ENCODE peak calls at places on chromosomes 7 and 10, in four cellular contexts. N, A, D and R are unnamed samples.

GRCh38 chr7:67947191-67947590 is 950.6 kb downstream of the TYW1 start:
- DNase-seq in N (no peak), A (no peak), D (no peak), R (no peak)

GRCh38 chr10:73744690-73744994 is 470 bp downstream of the SEC24C start:
- DNase-seq in N (peak), A (peak), D (peak), R (peak)

GRCh38 chr7:133623716-133624115 is 370.8 kb downstream of the EXOC4 start:
- DNase-seq in N (no peak), A (no peak), D (no peak), R (no peak)

GRCh38 chr10:79244068-79244442 is 103.2 kb upstream of the PPIF start:
- DNase-seq in N (no peak), A (peak), D (no peak), R (no peak)

GRCh38 chr7:102122026-102122425 is 164.6 kb upstream of the SH2B2 start:
- DNase-seq in N (peak), A (peak), D (no peak), R (no peak)

GRCh38 chr10:124394583-124394982 is 24.1 kb downstream of the OAT start:
- DNase-seq in N (peak), A (no peak), D (no peak), R (no peak)

GRCh38 chr10:132983250-132984007 is 41.1 kb upstream of the CFAP46 start:
- DNase-seq in N (no peak), A (no peak), D (no peak), R (no peak)

GRCh38 chr7:33432825-33433224 is 303.5 kb downstream of the BBS9 start:
- DNase-seq in N (peak), A (no peak), D (no peak), R (no peak)

GRCh38 chr7:142880886-142881505 is 4.5 kb downstream of the TRPV6 start:
- DNase-seq in N (peak), A (peak), D (peak), R (no peak)

GRCh38 chr7:30730996-30731395 is 20.9 kb upstream of the INMT start:
- DNase-seq in N (no peak), A (no peak), D (no peak), R (no peak)

GRCh38 chr7:41252551-41252950 is 450.3 kb downstream of the INHBA start:
- DNase-seq in N (no peak), A (no peak), D (no peak), R (no peak)

GRCh38 chr10:55200020-55200419 is 399.0 kb upstream of the PCDH15 start:
- DNase-seq in N (no peak), A (no peak), D (no peak), R (no peak)

GRCh38 chr7:26863504-26864308 is 684 bp downstream of the SKAP2 start:
- DNase-seq in N (no peak), A (peak), D (no peak), R (no peak)

GRCh38 chr10:93797825-93798224 is 40.1 kb downstream of the LGI1 start:
- DNase-seq in N (no peak), A (no peak), D (no peak), R (no peak)

GRCh38 chr10:89633484-89633883 is 11.6 kb downstream of the PANK1 start:
- DNase-seq in N (peak), A (no peak), D (no peak), R (no peak)

GRCh38 chr7:158256091-158256816 is 331.4 kb downstream of the PTPRN2 start:
- DNase-seq in N (no peak), A (no peak), D (no peak), R (no peak)

GRCh38 chr7:158447206-158448171 is 140.1 kb downstream of the PTPRN2 start:
- DNase-seq in N (no peak), A (no peak), D (peak), R (no peak)

GRCh38 chr10:123882177-123882576 is 9.4 kb downstream of the CPXM2 start:
- DNase-seq in N (no peak), A (no peak), D (no peak), R (no peak)

GRCh38 chr10:24762161-24762924 is 38.7 kb upstream of the ARHGAP21 start:
- DNase-seq in N (no peak), A (no peak), D (no peak), R (no peak)

GRCh38 chr7:28116034-28116433 is 64.6 kb downstream of the JAZF1 start:
- DNase-seq in N (no peak), A (no peak), D (no peak), R (no peak)

GRCh38 chr10:60123668-60124067 is 217.3 kb upstream of the CCDC6 start:
- DNase-seq in N (no peak), A (no peak), D (no peak), R (no peak)

GRCh38 chr7:46257766-46258448 is 336.8 kb upstream of the IGFBP3 start:
- DNase-seq in N (peak), A (no peak), D (no peak), R (no peak)

GRCh38 chr7:96415293-96415940 is 93.5 kb upstream of the SLC25A13 start:
- DNase-seq in N (no peak), A (no peak), D (no peak), R (no peak)

GRCh38 chr10:71297343-71297742 is 21.7 kb upstream of the SLC29A3 start:
- DNase-seq in N (no peak), A (no peak), D (no peak), R (no peak)

GRCh38 chr7:411677-412312 is 107.9 kb downstream of the PDGFA start:
- DNase-seq in N (no peak), A (no peak), D (peak), R (peak)

GRCh38 chr10:119849031-119849789 is 23.4 kb downstream of the MCMBP start:
- DNase-seq in N (no peak), A (no peak), D (no peak), R (no peak)

GRCh38 chr7:151416135-151416740 is 6.4 kb upstream of the WDR86 start:
- DNase-seq in N (no peak), A (no peak), D (no peak), R (no peak)

GRCh38 chr7:14125998-14126397 is 136.5 kb upstream of the ETV1 start:
- DNase-seq in N (no peak), A (no peak), D (no peak), R (no peak)

GRCh38 chr7:47418910-47419309 is 163.0 kb downstream of the TNS3 start:
- DNase-seq in N (peak), A (no peak), D (no peak), R (no peak)

GRCh38 chr10:116542007-116542677 is 3.6 kb upstream of the PNLIP start:
- DNase-seq in N (no peak), A (no peak), D (peak), R (no peak)

GRCh38 chr7:87148332-87148955 is 3.8 kb upstream of the DMTF1 start:
- DNase-seq in N (peak), A (peak), D (no peak), R (no peak)

GRCh38 chr10:72086466-72087391 is 1.6 kb downstream of the SPOCK2 start:
- DNase-seq in N (no peak), A (peak), D (no peak), R (peak)

GRCh38 chr10:107169516-107169915 is 5.0 kb upstream of the SORCS1 start:
- DNase-seq in N (no peak), A (no peak), D (no peak), R (no peak)

GRCh38 chr7:51369746-51370145 is 53.1 kb upstream of the COBL start:
- DNase-seq in N (peak), A (peak), D (peak), R (no peak)

GRCh38 chr7:148480479-148481146 is 110.0 kb upstream of the C7orf33 start:
- DNase-seq in N (no peak), A (peak), D (no peak), R (peak)

GRCh38 chr7:90655566-90655965 is 59.4 kb downstream of the CDK14 start:
- DNase-seq in N (peak), A (no peak), D (no peak), R (no peak)

GRCh38 chr10:101565936-101566332 is 22.1 kb downstream of the POLL start:
- DNase-seq in N (no peak), A (no peak), D (peak), R (no peak)

GRCh38 chr7:117114272-117114671 is 161.0 kb downstream of the ST7 start:
- DNase-seq in N (no peak), A (no peak), D (no peak), R (no peak)